ENCODE peak calls at places on chromosomes 4 and X, in ten cellular contexts. One of them, this sample, is unnamed.

GRCh38 chr4:38002451-38003071 is 42.4 kb downstream of the PTTG2 start:
- DNase-seq in IMR-90: peak
- DNase-seq in Kasumi-1: no peak
- DNase-seq in nucleus accumbens: no peak
- DNase-seq in cardiac muscle cell: no peak
- DNase-seq in activated CD4-positive, CD25-positive, alpha-beta regulatory T cell treated with anti-CD3 and anti-CD28 coated beads, Interleukin-2, amount 50 U/mL, for 72 hours: no peak
- DNase-seq in CD4-positive, alpha-beta memory T cell: no peak
- DNase-seq in hippocampal formation: no peak
- DNase-seq in GM20000: no peak
- DNase-seq in amniotic stem cell: no peak
- DNase-seq in this sample: no peak

GRCh38 chr4:142778908-142779307 is 67.2 kb downstream of the INPP4B start:
- DNase-seq in activated CD4-positive, CD25-positive, alpha-beta regulatory T cell treated with anti-CD3 and anti-CD28 coated beads, Interleukin-2, amount 50 U/mL, for 72 hours: no peak
- DNase-seq in IMR-90: peak
- DNase-seq in cardiac muscle cell: no peak
- DNase-seq in nucleus accumbens: no peak
- DNase-seq in GM20000: no peak
- DNase-seq in amniotic stem cell: no peak
- DNase-seq in hippocampal formation: no peak
- DNase-seq in CD4-positive, alpha-beta memory T cell: no peak
- DNase-seq in Kasumi-1: no peak
- DNase-seq in this sample: no peak

GRCh38 chr4:136812100-136812880 is 720.0 kb downstream of the PCDH18 start:
- DNase-seq in amniotic stem cell: no peak
- DNase-seq in activated CD4-positive, CD25-positive, alpha-beta regulatory T cell treated with anti-CD3 and anti-CD28 coated beads, Interleukin-2, amount 50 U/mL, for 72 hours: no peak
- DNase-seq in Kasumi-1: no peak
- DNase-seq in cardiac muscle cell: no peak
- DNase-seq in IMR-90: no peak
- DNase-seq in CD4-positive, alpha-beta memory T cell: no peak
- DNase-seq in GM20000: no peak
- DNase-seq in hippocampal formation: no peak
- DNase-seq in nucleus accumbens: no peak
- DNase-seq in this sample: no peak

GRCh38 chr4:137614491-137614890 is 82.2 kb upstream of the PCDH18 start:
- DNase-seq in activated CD4-positive, CD25-positive, alpha-beta regulatory T cell treated with anti-CD3 and anti-CD28 coated beads, Interleukin-2, amount 50 U/mL, for 72 hours: no peak
- DNase-seq in GM20000: no peak
- DNase-seq in Kasumi-1: no peak
- DNase-seq in cardiac muscle cell: no peak
- DNase-seq in hippocampal formation: no peak
- DNase-seq in amniotic stem cell: no peak
- DNase-seq in IMR-90: peak
- DNase-seq in CD4-positive, alpha-beta memory T cell: no peak
- DNase-seq in nucleus accumbens: no peak
- DNase-seq in this sample: no peak

GRCh38 chrX:10071451-10072163 is 85.2 kb upstream of the CLCN4 start:
- DNase-seq in cardiac muscle cell: no peak
- DNase-seq in activated CD4-positive, CD25-positive, alpha-beta regulatory T cell treated with anti-CD3 and anti-CD28 coated beads, Interleukin-2, amount 50 U/mL, for 72 hours: no peak
- DNase-seq in Kasumi-1: no peak
- DNase-seq in GM20000: no peak
- DNase-seq in amniotic stem cell: no peak
- DNase-seq in CD4-positive, alpha-beta memory T cell: no peak
- DNase-seq in IMR-90: no peak
- DNase-seq in nucleus accumbens: no peak
- DNase-seq in hippocampal formation: no peak
- DNase-seq in this sample: no peak

GRCh38 chr4:159160242-159160641 is 57.4 kb downstream of the RAPGEF2 start:
- DNase-seq in hippocampal formation: no peak
- DNase-seq in activated CD4-positive, CD25-positive, alpha-beta regulatory T cell treated with anti-CD3 and anti-CD28 coated beads, Interleukin-2, amount 50 U/mL, for 72 hours: no peak
- DNase-seq in IMR-90: no peak
- DNase-seq in GM20000: no peak
- DNase-seq in amniotic stem cell: no peak
- DNase-seq in nucleus accumbens: no peak
- DNase-seq in CD4-positive, alpha-beta memory T cell: no peak
- DNase-seq in Kasumi-1: no peak
- DNase-seq in cardiac muscle cell: no peak
- DNase-seq in this sample: no peak

GRCh38 chrX:154750301-154751120 is at the start of gene GAB3:
- DNase-seq in CD4-positive, alpha-beta memory T cell: peak
- DNase-seq in amniotic stem cell: no peak
- DNase-seq in IMR-90: peak
- DNase-seq in cardiac muscle cell: peak
- DNase-seq in GM20000: peak
- DNase-seq in nucleus accumbens: no peak
- DNase-seq in Kasumi-1: no peak
- DNase-seq in hippocampal formation: no peak
- DNase-seq in activated CD4-positive, CD25-positive, alpha-beta regulatory T cell treated with anti-CD3 and anti-CD28 coated beads, Interleukin-2, amount 50 U/mL, for 72 hours: peak
- DNase-seq in this sample: peak

GRCh38 chr4:53479731-53480525 is 102.5 kb downstream of the FIP1L1 start:
- DNase-seq in amniotic stem cell: peak
- DNase-seq in nucleus accumbens: no peak
- DNase-seq in GM20000: no peak
- DNase-seq in IMR-90: peak
- DNase-seq in CD4-positive, alpha-beta memory T cell: no peak
- DNase-seq in hippocampal formation: no peak
- DNase-seq in cardiac muscle cell: no peak
- DNase-seq in Kasumi-1: no peak
- DNase-seq in activated CD4-positive, CD25-positive, alpha-beta regulatory T cell treated with anti-CD3 and anti-CD28 coated beads, Interleukin-2, amount 50 U/mL, for 72 hours: no peak
- DNase-seq in this sample: no peak

GRCh38 chrX:135257469-135257868 is 5.6 kb downstream of the ETDA start:
- DNase-seq in Kasumi-1: no peak
- DNase-seq in IMR-90: no peak
- DNase-seq in hippocampal formation: no peak
- DNase-seq in GM20000: no peak
- DNase-seq in activated CD4-positive, CD25-positive, alpha-beta regulatory T cell treated with anti-CD3 and anti-CD28 coated beads, Interleukin-2, amount 50 U/mL, for 72 hours: no peak
- DNase-seq in amniotic stem cell: no peak
- DNase-seq in nucleus accumbens: no peak
- DNase-seq in cardiac muscle cell: no peak
- DNase-seq in CD4-positive, alpha-beta memory T cell: no peak
- DNase-seq in this sample: no peak

GRCh38 chr4:65661469-65661868 is 8.8 kb downstream of the EPHA5 start:
- DNase-seq in hippocampal formation: no peak
- DNase-seq in CD4-positive, alpha-beta memory T cell: no peak
- DNase-seq in activated CD4-positive, CD25-positive, alpha-beta regulatory T cell treated with anti-CD3 and anti-CD28 coated beads, Interleukin-2, amount 50 U/mL, for 72 hours: no peak
- DNase-seq in cardiac muscle cell: no peak
- DNase-seq in amniotic stem cell: no peak
- DNase-seq in Kasumi-1: no peak
- DNase-seq in nucleus accumbens: no peak
- DNase-seq in IMR-90: no peak
- DNase-seq in GM20000: no peak
- DNase-seq in this sample: no peak

GRCh38 chr4:118751634-118752293 is 66.6 kb downstream of the METTL14 start:
- DNase-seq in amniotic stem cell: no peak
- DNase-seq in hippocampal formation: no peak
- DNase-seq in GM20000: no peak
- DNase-seq in activated CD4-positive, CD25-positive, alpha-beta regulatory T cell treated with anti-CD3 and anti-CD28 coated beads, Interleukin-2, amount 50 U/mL, for 72 hours: no peak
- DNase-seq in Kasumi-1: no peak
- DNase-seq in nucleus accumbens: no peak
- DNase-seq in IMR-90: peak
- DNase-seq in cardiac muscle cell: peak
- DNase-seq in CD4-positive, alpha-beta memory T cell: no peak
- DNase-seq in this sample: no peak

GRCh38 chr4:114076865-114077264 is 97.4 kb upstream of the ARSJ start:
- DNase-seq in hippocampal formation: no peak
- DNase-seq in IMR-90: no peak
- DNase-seq in Kasumi-1: no peak
- DNase-seq in cardiac muscle cell: no peak
- DNase-seq in amniotic stem cell: no peak
- DNase-seq in GM20000: no peak
- DNase-seq in activated CD4-positive, CD25-positive, alpha-beta regulatory T cell treated with anti-CD3 and anti-CD28 coated beads, Interleukin-2, amount 50 U/mL, for 72 hours: no peak
- DNase-seq in CD4-positive, alpha-beta memory T cell: no peak
- DNase-seq in nucleus accumbens: no peak
- DNase-seq in this sample: no peak

GRCh38 chrX:66504481-66504880 is 134.4 kb downstream of the EDA2R start:
- DNase-seq in hippocampal formation: no peak
- DNase-seq in activated CD4-positive, CD25-positive, alpha-beta regulatory T cell treated with anti-CD3 and anti-CD28 coated beads, Interleukin-2, amount 50 U/mL, for 72 hours: no peak
- DNase-seq in IMR-90: no peak
- DNase-seq in cardiac muscle cell: no peak
- DNase-seq in nucleus accumbens: no peak
- DNase-seq in Kasumi-1: no peak
- DNase-seq in CD4-positive, alpha-beta memory T cell: no peak
- DNase-seq in amniotic stem cell: no peak
- DNase-seq in GM20000: no peak
- DNase-seq in this sample: no peak

GRCh38 chr4:3703343-3703676 is 62.9 kb upstream of the ADRA2C start:
- DNase-seq in IMR-90: no peak
- DNase-seq in activated CD4-positive, CD25-positive, alpha-beta regulatory T cell treated with anti-CD3 and anti-CD28 coated beads, Interleukin-2, amount 50 U/mL, for 72 hours: no peak
- DNase-seq in GM20000: no peak
- DNase-seq in amniotic stem cell: no peak
- DNase-seq in CD4-positive, alpha-beta memory T cell: no peak
- DNase-seq in nucleus accumbens: no peak
- DNase-seq in hippocampal formation: no peak
- DNase-seq in cardiac muscle cell: no peak
- DNase-seq in Kasumi-1: no peak
- DNase-seq in this sample: no peak

GRCh38 chrX:9378980-9379696 is 85.7 kb upstream of the TBL1X start:
- DNase-seq in IMR-90: peak
- DNase-seq in GM20000: no peak
- DNase-seq in CD4-positive, alpha-beta memory T cell: no peak
- DNase-seq in amniotic stem cell: no peak
- DNase-seq in nucleus accumbens: no peak
- DNase-seq in hippocampal formation: no peak
- DNase-seq in activated CD4-positive, CD25-positive, alpha-beta regulatory T cell treated with anti-CD3 and anti-CD28 coated beads, Interleukin-2, amount 50 U/mL, for 72 hours: no peak
- DNase-seq in cardiac muscle cell: peak
- DNase-seq in Kasumi-1: peak
- DNase-seq in this sample: no peak

GRCh38 chr4:71692963-71693362 is 90.9 kb downstream of the GC start:
- DNase-seq in Kasumi-1: no peak
- DNase-seq in cardiac muscle cell: no peak
- DNase-seq in amniotic stem cell: no peak
- DNase-seq in activated CD4-positive, CD25-positive, alpha-beta regulatory T cell treated with anti-CD3 and anti-CD28 coated beads, Interleukin-2, amount 50 U/mL, for 72 hours: no peak
- DNase-seq in GM20000: no peak
- DNase-seq in IMR-90: no peak
- DNase-seq in nucleus accumbens: no peak
- DNase-seq in CD4-positive, alpha-beta memory T cell: no peak
- DNase-seq in hippocampal formation: no peak
- DNase-seq in this sample: no peak

GRCh38 chr4:136741468-136741867 is 790.8 kb downstream of the PCDH18 start:
- DNase-seq in amniotic stem cell: no peak
- DNase-seq in CD4-positive, alpha-beta memory T cell: no peak
- DNase-seq in nucleus accumbens: no peak
- DNase-seq in GM20000: no peak
- DNase-seq in hippocampal formation: no peak
- DNase-seq in activated CD4-positive, CD25-positive, alpha-beta regulatory T cell treated with anti-CD3 and anti-CD28 coated beads, Interleukin-2, amount 50 U/mL, for 72 hours: no peak
- DNase-seq in IMR-90: peak
- DNase-seq in Kasumi-1: no peak
- DNase-seq in cardiac muscle cell: peak
- DNase-seq in this sample: no peak

GRCh38 chrX:53125506-53125905 is 31.6 kb downstream of the KANTR start:
- DNase-seq in GM20000: no peak
- DNase-seq in Kasumi-1: no peak
- DNase-seq in activated CD4-positive, CD25-positive, alpha-beta regulatory T cell treated with anti-CD3 and anti-CD28 coated beads, Interleukin-2, amount 50 U/mL, for 72 hours: no peak
- DNase-seq in CD4-positive, alpha-beta memory T cell: no peak
- DNase-seq in cardiac muscle cell: no peak
- DNase-seq in IMR-90: peak
- DNase-seq in nucleus accumbens: no peak
- DNase-seq in amniotic stem cell: no peak
- DNase-seq in hippocampal formation: no peak
- DNase-seq in this sample: no peak

GRCh38 chr4:141849778-141850177 is 213.4 kb downstream of the IL15 start:
- DNase-seq in GM20000: no peak
- DNase-seq in nucleus accumbens: no peak
- DNase-seq in CD4-positive, alpha-beta memory T cell: no peak
- DNase-seq in activated CD4-positive, CD25-positive, alpha-beta regulatory T cell treated with anti-CD3 and anti-CD28 coated beads, Interleukin-2, amount 50 U/mL, for 72 hours: no peak
- DNase-seq in Kasumi-1: no peak
- DNase-seq in cardiac muscle cell: peak
- DNase-seq in hippocampal formation: no peak
- DNase-seq in amniotic stem cell: no peak
- DNase-seq in IMR-90: no peak
- DNase-seq in this sample: no peak

GRCh38 chr4:107153228-107153627 is 117.1 kb upstream of the DKK2 start:
- DNase-seq in GM20000: no peak
- DNase-seq in hippocampal formation: no peak
- DNase-seq in nucleus accumbens: no peak
- DNase-seq in amniotic stem cell: no peak
- DNase-seq in IMR-90: no peak
- DNase-seq in Kasumi-1: no peak
- DNase-seq in cardiac muscle cell: peak
- DNase-seq in activated CD4-positive, CD25-positive, alpha-beta regulatory T cell treated with anti-CD3 and anti-CD28 coated beads, Interleukin-2, amount 50 U/mL, for 72 hours: no peak
- DNase-seq in CD4-positive, alpha-beta memory T cell: no peak
- DNase-seq in this sample: no peak

GRCh38 chr4:104677122-104677521 is 182.4 kb upstream of the CXXC4 start:
- DNase-seq in hippocampal formation: no peak
- DNase-seq in activated CD4-positive, CD25-positive, alpha-beta regulatory T cell treated with anti-CD3 and anti-CD28 coated beads, Interleukin-2, amount 50 U/mL, for 72 hours: no peak
- DNase-seq in CD4-positive, alpha-beta memory T cell: no peak
- DNase-seq in amniotic stem cell: no peak
- DNase-seq in GM20000: no peak
- DNase-seq in cardiac muscle cell: no peak
- DNase-seq in nucleus accumbens: no peak
- DNase-seq in Kasumi-1: no peak
- DNase-seq in IMR-90: no peak
- DNase-seq in this sample: no peak

GRCh38 chr4:154120277-154120676 is 331.4 kb upstream of the SFRP2 start:
- DNase-seq in activated CD4-positive, CD25-positive, alpha-beta regulatory T cell treated with anti-CD3 and anti-CD28 coated beads, Interleukin-2, amount 50 U/mL, for 72 hours: no peak
- DNase-seq in GM20000: no peak
- DNase-seq in IMR-90: no peak
- DNase-seq in amniotic stem cell: no peak
- DNase-seq in CD4-positive, alpha-beta memory T cell: no peak
- DNase-seq in Kasumi-1: no peak
- DNase-seq in nucleus accumbens: no peak
- DNase-seq in hippocampal formation: no peak
- DNase-seq in cardiac muscle cell: no peak
- DNase-seq in this sample: no peak

GRCh38 chr4:7068279-7068842 is 497 bp upstream of the GRPEL1 start:
- DNase-seq in GM20000: no peak
- DNase-seq in Kasumi-1: no peak
- DNase-seq in hippocampal formation: no peak
- DNase-seq in nucleus accumbens: no peak
- DNase-seq in CD4-positive, alpha-beta memory T cell: no peak
- DNase-seq in cardiac muscle cell: no peak
- DNase-seq in IMR-90: no peak
- DNase-seq in amniotic stem cell: no peak
- DNase-seq in activated CD4-positive, CD25-positive, alpha-beta regulatory T cell treated with anti-CD3 and anti-CD28 coated beads, Interleukin-2, amount 50 U/mL, for 72 hours: no peak
- DNase-seq in this sample: no peak

GRCh38 chr4:158667651-158668198 is 4.0 kb downstream of the C4orf46 start:
- DNase-seq in nucleus accumbens: no peak
- DNase-seq in hippocampal formation: no peak
- DNase-seq in activated CD4-positive, CD25-positive, alpha-beta regulatory T cell treated with anti-CD3 and anti-CD28 coated beads, Interleukin-2, amount 50 U/mL, for 72 hours: no peak
- DNase-seq in IMR-90: peak
- DNase-seq in Kasumi-1: peak
- DNase-seq in cardiac muscle cell: peak
- DNase-seq in GM20000: peak
- DNase-seq in CD4-positive, alpha-beta memory T cell: peak
- DNase-seq in amniotic stem cell: no peak
- DNase-seq in this sample: no peak

GRCh38 chr4:87073187-87073569 is 138.4 kb downstream of the AFF1 start:
- DNase-seq in amniotic stem cell: no peak
- DNase-seq in CD4-positive, alpha-beta memory T cell: no peak
- DNase-seq in nucleus accumbens: no peak
- DNase-seq in GM20000: no peak
- DNase-seq in Kasumi-1: no peak
- DNase-seq in activated CD4-positive, CD25-positive, alpha-beta regulatory T cell treated with anti-CD3 and anti-CD28 coated beads, Interleukin-2, amount 50 U/mL, for 72 hours: no peak
- DNase-seq in hippocampal formation: no peak
- DNase-seq in IMR-90: no peak
- DNase-seq in cardiac muscle cell: no peak
- DNase-seq in this sample: no peak

GRCh38 chr4:180665994-180666818 is 1577.0 kb upstream of the TENM3 start:
- DNase-seq in cardiac muscle cell: peak
- DNase-seq in CD4-positive, alpha-beta memory T cell: no peak
- DNase-seq in hippocampal formation: peak
- DNase-seq in activated CD4-positive, CD25-positive, alpha-beta regulatory T cell treated with anti-CD3 and anti-CD28 coated beads, Interleukin-2, amount 50 U/mL, for 72 hours: no peak
- DNase-seq in amniotic stem cell: peak
- DNase-seq in IMR-90: peak
- DNase-seq in nucleus accumbens: peak
- DNase-seq in Kasumi-1: peak
- DNase-seq in GM20000: peak
- DNase-seq in this sample: no peak

GRCh38 chrX:13762015-13762414 is 27.5 kb downstream of the OFD1 start:
- DNase-seq in IMR-90: no peak
- DNase-seq in amniotic stem cell: no peak
- DNase-seq in GM20000: no peak
- DNase-seq in hippocampal formation: no peak
- DNase-seq in CD4-positive, alpha-beta memory T cell: no peak
- DNase-seq in activated CD4-positive, CD25-positive, alpha-beta regulatory T cell treated with anti-CD3 and anti-CD28 coated beads, Interleukin-2, amount 50 U/mL, for 72 hours: no peak
- DNase-seq in Kasumi-1: no peak
- DNase-seq in cardiac muscle cell: no peak
- DNase-seq in nucleus accumbens: no peak
- DNase-seq in this sample: no peak

GRCh38 chr4:6198278-6198677 is 2.1 kb downstream of the JAKMIP1 start:
- DNase-seq in amniotic stem cell: no peak
- DNase-seq in nucleus accumbens: peak
- DNase-seq in GM20000: no peak
- DNase-seq in activated CD4-positive, CD25-positive, alpha-beta regulatory T cell treated with anti-CD3 and anti-CD28 coated beads, Interleukin-2, amount 50 U/mL, for 72 hours: no peak
- DNase-seq in hippocampal formation: no peak
- DNase-seq in Kasumi-1: no peak
- DNase-seq in IMR-90: no peak
- DNase-seq in CD4-positive, alpha-beta memory T cell: no peak
- DNase-seq in cardiac muscle cell: no peak
- DNase-seq in this sample: no peak